ENCODE peak calls at places on chromosomes 16 and 17, in nine cellular contexts. One of them, this sample, is unnamed.

GRCh38 chr17:8022358-8023038 is 16.4 kb upstream of the ALOX15B start:
- ATAC-seq in activated naive CD8-positive, alpha-beta T cell treated with anti-CD3 and anti-CD28 coated beads, Interleukin-2, amount 10 ng/mL, durations not matched to agents 7 days and 5 days: no peak
- ATAC-seq in Right ventricle myocardium inferior: no peak
- ATAC-seq in stimulated activated naive CD8-positive, alpha-beta T cell treated with anti-CD3 and anti-CD28 coated beads, Interleukin-15, amount 100 ng/mL, for 72 hours: no peak
- ATAC-seq in stimulated activated effector memory CD8-positive, alpha-beta T cell treated with anti-CD3 and anti-CD28 coated beads, Interleukin-12 subunit alpha, Interleukin-12 subunit beta, amount 100 ng/mL, for 72 hours: no peak
- ATAC-seq in naive thymus-derived CD8-positive, alpha-beta T cell: no peak
- ATAC-seq in activated CD8-positive, alpha-beta memory T cell treated with anti-CD3 and anti-CD28 coated beads, Interleukin-2, amount 10 ng/mL, durations not matched to agents 7 days and 5 days: no peak
- ATAC-seq in PC-3: no peak
- ATAC-seq in left lobe of liver: no peak
- ATAC-seq in this sample: no peak

GRCh38 chr16:12398029-12398735 is 405.5 kb downstream of the CPPED1 start:
- ATAC-seq in activated naive CD8-positive, alpha-beta T cell treated with anti-CD3 and anti-CD28 coated beads, Interleukin-2, amount 10 ng/mL, durations not matched to agents 7 days and 5 days: no peak
- ATAC-seq in Right ventricle myocardium inferior: peak; percentile 83
- ATAC-seq in stimulated activated naive CD8-positive, alpha-beta T cell treated with anti-CD3 and anti-CD28 coated beads, Interleukin-15, amount 100 ng/mL, for 72 hours: no peak
- ATAC-seq in stimulated activated effector memory CD8-positive, alpha-beta T cell treated with anti-CD3 and anti-CD28 coated beads, Interleukin-12 subunit alpha, Interleukin-12 subunit beta, amount 100 ng/mL, for 72 hours: no peak
- ATAC-seq in naive thymus-derived CD8-positive, alpha-beta T cell: no peak
- ATAC-seq in activated CD8-positive, alpha-beta memory T cell treated with anti-CD3 and anti-CD28 coated beads, Interleukin-2, amount 10 ng/mL, durations not matched to agents 7 days and 5 days: no peak
- ATAC-seq in PC-3: no peak
- ATAC-seq in left lobe of liver: no peak
- ATAC-seq in this sample: no peak

GRCh38 chr17:48068491-48068961 is 20.4 kb downstream of the NFE2L1 start:
- ATAC-seq in activated naive CD8-positive, alpha-beta T cell treated with anti-CD3 and anti-CD28 coated beads, Interleukin-2, amount 10 ng/mL, durations not matched to agents 7 days and 5 days: no peak
- ATAC-seq in Right ventricle myocardium inferior: no peak
- ATAC-seq in stimulated activated naive CD8-positive, alpha-beta T cell treated with anti-CD3 and anti-CD28 coated beads, Interleukin-15, amount 100 ng/mL, for 72 hours: peak; percentile 81
- ATAC-seq in stimulated activated effector memory CD8-positive, alpha-beta T cell treated with anti-CD3 and anti-CD28 coated beads, Interleukin-12 subunit alpha, Interleukin-12 subunit beta, amount 100 ng/mL, for 72 hours: peak; percentile 66
- ATAC-seq in naive thymus-derived CD8-positive, alpha-beta T cell: no peak
- ATAC-seq in activated CD8-positive, alpha-beta memory T cell treated with anti-CD3 and anti-CD28 coated beads, Interleukin-2, amount 10 ng/mL, durations not matched to agents 7 days and 5 days: peak; percentile 61
- ATAC-seq in PC-3: peak; percentile 81
- ATAC-seq in left lobe of liver: peak; percentile 36
- ATAC-seq in this sample: no peak

GRCh38 chr16:68992521-68992920 is 112.9 kb upstream of the HAS3 start:
- ATAC-seq in activated naive CD8-positive, alpha-beta T cell treated with anti-CD3 and anti-CD28 coated beads, Interleukin-2, amount 10 ng/mL, durations not matched to agents 7 days and 5 days: no peak
- ATAC-seq in Right ventricle myocardium inferior: peak; percentile 34
- ATAC-seq in stimulated activated naive CD8-positive, alpha-beta T cell treated with anti-CD3 and anti-CD28 coated beads, Interleukin-15, amount 100 ng/mL, for 72 hours: no peak
- ATAC-seq in stimulated activated effector memory CD8-positive, alpha-beta T cell treated with anti-CD3 and anti-CD28 coated beads, Interleukin-12 subunit alpha, Interleukin-12 subunit beta, amount 100 ng/mL, for 72 hours: no peak
- ATAC-seq in naive thymus-derived CD8-positive, alpha-beta T cell: no peak
- ATAC-seq in activated CD8-positive, alpha-beta memory T cell treated with anti-CD3 and anti-CD28 coated beads, Interleukin-2, amount 10 ng/mL, durations not matched to agents 7 days and 5 days: no peak
- ATAC-seq in PC-3: peak; percentile 66
- ATAC-seq in left lobe of liver: no peak
- ATAC-seq in this sample: no peak

GRCh38 chr17:9900744-9901143 is 4.3 kb downstream of the RCVRN start:
- ATAC-seq in activated naive CD8-positive, alpha-beta T cell treated with anti-CD3 and anti-CD28 coated beads, Interleukin-2, amount 10 ng/mL, durations not matched to agents 7 days and 5 days: no peak
- ATAC-seq in Right ventricle myocardium inferior: no peak
- ATAC-seq in stimulated activated naive CD8-positive, alpha-beta T cell treated with anti-CD3 and anti-CD28 coated beads, Interleukin-15, amount 100 ng/mL, for 72 hours: no peak
- ATAC-seq in stimulated activated effector memory CD8-positive, alpha-beta T cell treated with anti-CD3 and anti-CD28 coated beads, Interleukin-12 subunit alpha, Interleukin-12 subunit beta, amount 100 ng/mL, for 72 hours: no peak
- ATAC-seq in naive thymus-derived CD8-positive, alpha-beta T cell: no peak
- ATAC-seq in activated CD8-positive, alpha-beta memory T cell treated with anti-CD3 and anti-CD28 coated beads, Interleukin-2, amount 10 ng/mL, durations not matched to agents 7 days and 5 days: no peak
- ATAC-seq in PC-3: no peak
- ATAC-seq in left lobe of liver: no peak
- ATAC-seq in this sample: no peak

GRCh38 chr17:43337684-43338428 is 60.9 kb upstream of the ARL4D start:
- ATAC-seq in activated naive CD8-positive, alpha-beta T cell treated with anti-CD3 and anti-CD28 coated beads, Interleukin-2, amount 10 ng/mL, durations not matched to agents 7 days and 5 days: no peak
- ATAC-seq in Right ventricle myocardium inferior: no peak
- ATAC-seq in stimulated activated naive CD8-positive, alpha-beta T cell treated with anti-CD3 and anti-CD28 coated beads, Interleukin-15, amount 100 ng/mL, for 72 hours: no peak
- ATAC-seq in stimulated activated effector memory CD8-positive, alpha-beta T cell treated with anti-CD3 and anti-CD28 coated beads, Interleukin-12 subunit alpha, Interleukin-12 subunit beta, amount 100 ng/mL, for 72 hours: no peak
- ATAC-seq in naive thymus-derived CD8-positive, alpha-beta T cell: no peak
- ATAC-seq in activated CD8-positive, alpha-beta memory T cell treated with anti-CD3 and anti-CD28 coated beads, Interleukin-2, amount 10 ng/mL, durations not matched to agents 7 days and 5 days: no peak
- ATAC-seq in PC-3: no peak
- ATAC-seq in left lobe of liver: no peak
- ATAC-seq in this sample: no peak

GRCh38 chr17:45263477-45263860 is 1.6 kb upstream of the SPATA32 start:
- ATAC-seq in activated naive CD8-positive, alpha-beta T cell treated with anti-CD3 and anti-CD28 coated beads, Interleukin-2, amount 10 ng/mL, durations not matched to agents 7 days and 5 days: no peak
- ATAC-seq in Right ventricle myocardium inferior: peak; percentile 11
- ATAC-seq in stimulated activated naive CD8-positive, alpha-beta T cell treated with anti-CD3 and anti-CD28 coated beads, Interleukin-15, amount 100 ng/mL, for 72 hours: no peak
- ATAC-seq in stimulated activated effector memory CD8-positive, alpha-beta T cell treated with anti-CD3 and anti-CD28 coated beads, Interleukin-12 subunit alpha, Interleukin-12 subunit beta, amount 100 ng/mL, for 72 hours: no peak
- ATAC-seq in naive thymus-derived CD8-positive, alpha-beta T cell: no peak
- ATAC-seq in activated CD8-positive, alpha-beta memory T cell treated with anti-CD3 and anti-CD28 coated beads, Interleukin-2, amount 10 ng/mL, durations not matched to agents 7 days and 5 days: no peak
- ATAC-seq in PC-3: no peak
- ATAC-seq in left lobe of liver: peak; percentile 38
- ATAC-seq in this sample: no peak

GRCh38 chr17:39208136-39208535 is 8.1 kb downstream of the RPL19 start:
- ATAC-seq in activated naive CD8-positive, alpha-beta T cell treated with anti-CD3 and anti-CD28 coated beads, Interleukin-2, amount 10 ng/mL, durations not matched to agents 7 days and 5 days: peak; percentile 12
- ATAC-seq in Right ventricle myocardium inferior: no peak
- ATAC-seq in stimulated activated naive CD8-positive, alpha-beta T cell treated with anti-CD3 and anti-CD28 coated beads, Interleukin-15, amount 100 ng/mL, for 72 hours: no peak
- ATAC-seq in stimulated activated effector memory CD8-positive, alpha-beta T cell treated with anti-CD3 and anti-CD28 coated beads, Interleukin-12 subunit alpha, Interleukin-12 subunit beta, amount 100 ng/mL, for 72 hours: peak; percentile 17
- ATAC-seq in naive thymus-derived CD8-positive, alpha-beta T cell: peak; percentile 41
- ATAC-seq in activated CD8-positive, alpha-beta memory T cell treated with anti-CD3 and anti-CD28 coated beads, Interleukin-2, amount 10 ng/mL, durations not matched to agents 7 days and 5 days: no peak
- ATAC-seq in PC-3: no peak
- ATAC-seq in left lobe of liver: no peak
- ATAC-seq in this sample: no peak

GRCh38 chr16:86634290-86634689 is 55.9 kb downstream of the FOXL1 start:
- ATAC-seq in activated naive CD8-positive, alpha-beta T cell treated with anti-CD3 and anti-CD28 coated beads, Interleukin-2, amount 10 ng/mL, durations not matched to agents 7 days and 5 days: no peak
- ATAC-seq in Right ventricle myocardium inferior: no peak
- ATAC-seq in stimulated activated naive CD8-positive, alpha-beta T cell treated with anti-CD3 and anti-CD28 coated beads, Interleukin-15, amount 100 ng/mL, for 72 hours: no peak
- ATAC-seq in stimulated activated effector memory CD8-positive, alpha-beta T cell treated with anti-CD3 and anti-CD28 coated beads, Interleukin-12 subunit alpha, Interleukin-12 subunit beta, amount 100 ng/mL, for 72 hours: no peak
- ATAC-seq in naive thymus-derived CD8-positive, alpha-beta T cell: no peak
- ATAC-seq in activated CD8-positive, alpha-beta memory T cell treated with anti-CD3 and anti-CD28 coated beads, Interleukin-2, amount 10 ng/mL, durations not matched to agents 7 days and 5 days: no peak
- ATAC-seq in PC-3: no peak
- ATAC-seq in left lobe of liver: no peak
- ATAC-seq in this sample: no peak

GRCh38 chr16:16096161-16096857 is 127.0 kb downstream of the ABCC6 start:
- ATAC-seq in activated naive CD8-positive, alpha-beta T cell treated with anti-CD3 and anti-CD28 coated beads, Interleukin-2, amount 10 ng/mL, durations not matched to agents 7 days and 5 days: no peak
- ATAC-seq in Right ventricle myocardium inferior: peak; percentile 26
- ATAC-seq in stimulated activated naive CD8-positive, alpha-beta T cell treated with anti-CD3 and anti-CD28 coated beads, Interleukin-15, amount 100 ng/mL, for 72 hours: no peak
- ATAC-seq in stimulated activated effector memory CD8-positive, alpha-beta T cell treated with anti-CD3 and anti-CD28 coated beads, Interleukin-12 subunit alpha, Interleukin-12 subunit beta, amount 100 ng/mL, for 72 hours: no peak
- ATAC-seq in naive thymus-derived CD8-positive, alpha-beta T cell: no peak
- ATAC-seq in activated CD8-positive, alpha-beta memory T cell treated with anti-CD3 and anti-CD28 coated beads, Interleukin-2, amount 10 ng/mL, durations not matched to agents 7 days and 5 days: no peak
- ATAC-seq in PC-3: no peak
- ATAC-seq in left lobe of liver: peak; percentile 26
- ATAC-seq in this sample: no peak

GRCh38 chr16:16008666-16009065 is 59.2 kb downstream of the ABCC1 start:
- ATAC-seq in activated naive CD8-positive, alpha-beta T cell treated with anti-CD3 and anti-CD28 coated beads, Interleukin-2, amount 10 ng/mL, durations not matched to agents 7 days and 5 days: no peak
- ATAC-seq in Right ventricle myocardium inferior: no peak
- ATAC-seq in stimulated activated naive CD8-positive, alpha-beta T cell treated with anti-CD3 and anti-CD28 coated beads, Interleukin-15, amount 100 ng/mL, for 72 hours: no peak
- ATAC-seq in stimulated activated effector memory CD8-positive, alpha-beta T cell treated with anti-CD3 and anti-CD28 coated beads, Interleukin-12 subunit alpha, Interleukin-12 subunit beta, amount 100 ng/mL, for 72 hours: no peak
- ATAC-seq in naive thymus-derived CD8-positive, alpha-beta T cell: no peak
- ATAC-seq in activated CD8-positive, alpha-beta memory T cell treated with anti-CD3 and anti-CD28 coated beads, Interleukin-2, amount 10 ng/mL, durations not matched to agents 7 days and 5 days: no peak
- ATAC-seq in PC-3: no peak
- ATAC-seq in left lobe of liver: no peak
- ATAC-seq in this sample: peak; percentile 22

GRCh38 chr17:66842959-66843358 is 8.0 kb downstream of the CACNG5 start:
- ATAC-seq in activated naive CD8-positive, alpha-beta T cell treated with anti-CD3 and anti-CD28 coated beads, Interleukin-2, amount 10 ng/mL, durations not matched to agents 7 days and 5 days: no peak
- ATAC-seq in Right ventricle myocardium inferior: no peak
- ATAC-seq in stimulated activated naive CD8-positive, alpha-beta T cell treated with anti-CD3 and anti-CD28 coated beads, Interleukin-15, amount 100 ng/mL, for 72 hours: no peak
- ATAC-seq in stimulated activated effector memory CD8-positive, alpha-beta T cell treated with anti-CD3 and anti-CD28 coated beads, Interleukin-12 subunit alpha, Interleukin-12 subunit beta, amount 100 ng/mL, for 72 hours: no peak
- ATAC-seq in naive thymus-derived CD8-positive, alpha-beta T cell: no peak
- ATAC-seq in activated CD8-positive, alpha-beta memory T cell treated with anti-CD3 and anti-CD28 coated beads, Interleukin-2, amount 10 ng/mL, durations not matched to agents 7 days and 5 days: no peak
- ATAC-seq in PC-3: no peak
- ATAC-seq in left lobe of liver: no peak
- ATAC-seq in this sample: no peak

GRCh38 chr16:3646348-3646920 is 8.1 kb upstream of the DNASE1 start:
- ATAC-seq in activated naive CD8-positive, alpha-beta T cell treated with anti-CD3 and anti-CD28 coated beads, Interleukin-2, amount 10 ng/mL, durations not matched to agents 7 days and 5 days: no peak
- ATAC-seq in Right ventricle myocardium inferior: no peak
- ATAC-seq in stimulated activated naive CD8-positive, alpha-beta T cell treated with anti-CD3 and anti-CD28 coated beads, Interleukin-15, amount 100 ng/mL, for 72 hours: no peak
- ATAC-seq in stimulated activated effector memory CD8-positive, alpha-beta T cell treated with anti-CD3 and anti-CD28 coated beads, Interleukin-12 subunit alpha, Interleukin-12 subunit beta, amount 100 ng/mL, for 72 hours: no peak
- ATAC-seq in naive thymus-derived CD8-positive, alpha-beta T cell: no peak
- ATAC-seq in activated CD8-positive, alpha-beta memory T cell treated with anti-CD3 and anti-CD28 coated beads, Interleukin-2, amount 10 ng/mL, durations not matched to agents 7 days and 5 days: no peak
- ATAC-seq in PC-3: peak; percentile 81
- ATAC-seq in left lobe of liver: peak; percentile 58
- ATAC-seq in this sample: no peak